ENCODE peak calls at places on chromosome 10, in ten cellular contexts. J, U, R, Y, I, Z, L, Q, O and A are unnamed samples.

GRCh38 chr10:133113146-133113830 is 25.6 kb downstream of the ADGRA1 start:
- DNase-seq in J (no peak), U (no peak), R (no peak), Y (no peak), I (no peak), Z (no peak), L (no peak), Q (no peak), O (no peak), A (no peak)

GRCh38 chr10:65142641-65143435 is 1621.6 kb downstream of the REEP3 start:
- DNase-seq in J (no peak), U (no peak), R (no peak), Y (no peak), I (no peak), Z (no peak), L (peak; percentile 6), Q (no peak), O (no peak), A (no peak)

GRCh38 chr10:108970016-108970415 is 953.3 kb downstream of the XPNPEP1 start:
- DNase-seq in J (peak; percentile 81), U (no peak), R (peak; percentile 42), Y (no peak), I (no peak), Z (no peak), L (no peak), Q (no peak), O (no peak), A (peak; percentile 5)

GRCh38 chr10:111347386-111348005 is 270.7 kb downstream of the ADRA2A start:
- DNase-seq in J (no peak), U (no peak), R (no peak), Y (no peak), I (no peak), Z (no peak), L (no peak), Q (no peak), O (no peak), A (no peak)

GRCh38 chr10:124417846-124418725 is 637 bp downstream of the OAT start:
- DNase-seq in J (peak; percentile 74), U (no peak), R (peak; percentile 68), Y (peak; percentile 83), I (peak; percentile 69), Z (no peak), L (peak; percentile 66), Q (peak; percentile 85), O (peak; percentile 42), A (peak; percentile 63)

GRCh38 chr10:46520381-46520780 is 36.1 kb downstream of the GPRIN2 start:
- DNase-seq in J (no peak), U (no peak), R (no peak), Y (no peak), I (no peak), Z (no peak), L (no peak), Q (peak; percentile 63), O (no peak), A (no peak)

GRCh38 chr10:28801247-28801646 is 123.9 kb downstream of the BAMBI start:
- DNase-seq in J (no peak), U (no peak), R (no peak), Y (no peak), I (no peak), Z (no peak), L (no peak), Q (no peak), O (no peak), A (no peak)

GRCh38 chr10:88198023-88198422 is 334.6 kb downstream of the PTEN start:
- DNase-seq in J (no peak), U (peak; percentile 91), R (no peak), Y (no peak), I (no peak), Z (no peak), L (peak; percentile 83), Q (no peak), O (no peak), A (peak; percentile 36)

GRCh38 chr10:131870831-131871672 is 29.8 kb upstream of the PPP2R2D start:
- DNase-seq in J (no peak), U (no peak), R (no peak), Y (no peak), I (no peak), Z (no peak), L (no peak), Q (peak; percentile 40), O (no peak), A (peak; percentile 28)

GRCh38 chr10:22699976-22700375 is 14.4 kb downstream of the PIP4K2A start:
- DNase-seq in J (no peak), U (no peak), R (no peak), Y (no peak), I (no peak), Z (no peak), L (no peak), Q (no peak), O (no peak), A (no peak)

GRCh38 chr10:22704348-22705341 is 9.7 kb downstream of the PIP4K2A start:
- DNase-seq in J (no peak), U (no peak), R (no peak), Y (no peak), I (no peak), Z (no peak), L (no peak), Q (no peak), O (no peak), A (no peak)

GRCh38 chr10:22701132-22701851 is 13.1 kb downstream of the PIP4K2A start:
- DNase-seq in J (no peak), U (no peak), R (no peak), Y (no peak), I (no peak), Z (no peak), L (no peak), Q (no peak), O (no peak), A (no peak)

GRCh38 chr10:22700489-22700888 is 13.9 kb downstream of the PIP4K2A start:
- DNase-seq in J (no peak), U (no peak), R (no peak), Y (no peak), I (no peak), Z (no peak), L (no peak), Q (no peak), O (no peak), A (no peak)

DNA sequence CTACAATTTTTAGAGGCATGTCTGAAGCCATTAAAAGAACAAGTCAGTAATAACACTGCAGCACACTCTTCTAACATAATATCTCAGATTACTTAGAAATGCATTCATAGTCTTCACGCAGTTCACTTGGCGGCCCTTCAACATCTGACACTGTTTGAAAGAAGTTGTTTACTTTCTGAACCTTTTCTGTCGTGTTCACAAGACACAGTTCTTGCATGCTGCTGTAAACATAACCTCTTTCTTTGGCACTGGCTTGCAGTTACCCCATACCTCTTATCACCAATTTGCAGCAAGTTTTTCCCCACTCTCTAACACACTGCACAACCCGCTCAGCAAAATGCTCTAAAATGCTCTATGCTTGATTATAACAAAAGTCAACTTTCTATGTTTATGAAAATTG is 12.0 kb downstream of the PIP4K2A start:
- DNase-seq in J (no peak), U (no peak), R (peak; percentile 38), Y (no peak), I (no peak), Z (no peak), L (no peak), Q (peak; percentile 76), O (no peak), A (no peak)
- H3K27ac ChIP-seq in J (no peak overlapping the region), U (no peak overlapping the region), R (no peak overlapping the region), Y (no peak overlapping the region), I (no peak overlapping the region), Z (peak overlapping the region; percentile 31), L (no peak overlapping the region), Q (no peak overlapping the region), O (no peak overlapping the region), A (no peak overlapping the region)

GRCh38 chr10:77626266-77626935 is 11.2 kb downstream of the KCNMA1 start:
- DNase-seq in J (no peak), U (no peak), R (peak; percentile 84), Y (no peak), I (no peak), Z (no peak), L (no peak), Q (peak; percentile 21), O (no peak), A (no peak)
- TF ChIP-seq CTCF in J (no peak), U (no peak), R (no peak), Y (no peak), I (no peak), Z (no peak), L (no peak), Q (no peak), O (no peak), A (no peak)

DNA sequence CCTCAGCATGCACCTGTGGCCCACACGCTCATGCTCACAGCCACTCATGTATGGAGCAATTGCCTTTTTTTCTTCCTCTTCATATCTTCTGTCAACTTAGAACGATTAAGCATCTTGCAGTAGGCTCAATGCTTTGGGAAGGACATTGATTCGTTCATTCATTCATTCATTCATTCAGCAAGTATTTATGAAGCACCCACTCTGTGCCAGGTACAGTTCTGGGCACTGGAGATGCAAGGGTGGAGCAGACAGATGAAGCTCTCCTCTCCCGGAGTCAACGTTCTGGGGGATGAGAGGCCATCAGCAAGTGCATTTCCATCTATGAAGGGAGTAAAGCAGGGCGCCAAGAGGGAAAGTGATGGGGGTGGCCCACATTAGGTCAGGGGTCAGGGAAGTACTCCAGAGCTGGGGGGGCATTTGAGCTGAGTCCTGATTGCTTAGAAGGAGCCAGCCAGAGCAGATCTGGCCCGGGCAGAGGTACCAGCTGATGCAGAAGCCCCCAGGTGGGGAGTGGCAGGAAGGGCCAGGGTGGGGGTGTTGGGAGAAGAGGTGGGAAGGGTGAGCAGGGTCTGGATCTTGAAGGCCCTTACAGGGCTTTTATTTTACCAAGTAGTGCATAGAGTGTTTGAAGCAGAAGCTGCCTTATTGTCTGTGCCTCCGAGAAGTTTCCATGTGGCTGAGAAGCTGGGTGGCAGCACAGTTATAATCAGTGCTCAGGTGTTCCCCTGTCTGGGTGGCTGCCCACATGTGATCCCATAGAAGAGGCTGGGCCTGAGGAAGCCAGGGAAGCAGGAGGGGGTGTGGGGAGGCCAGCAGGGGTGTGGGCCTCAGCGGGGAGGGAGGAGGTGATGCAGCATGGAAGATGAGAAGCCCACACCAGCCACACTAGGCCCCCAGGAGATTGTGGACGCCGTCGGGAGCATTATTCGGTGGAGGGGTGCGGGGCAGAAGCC is 36.2 kb downstream of the CHST3 start:
- DNase-seq in J (no peak), U (no peak), R (no peak), Y (no peak), I (no peak), Z (no peak), L (no peak), Q (no peak), O (no peak), A (no peak)
- H3K27ac ChIP-seq in J (no peak overlapping the region), U (no peak overlapping the region), R (no peak overlapping the region), Y (peak overlapping the region; percentile 90), I (peak overlapping the region; percentile 90), Z (peak overlapping the region; percentile 80), L (no peak overlapping the region), Q (peak overlapping the region; percentile 75), O (no peak overlapping the region), A (peak overlapping the region; percentile 96)

GRCh38 chr10:113679463-113680171 is at the start of gene CASP7:
- DNase-seq in J (peak; percentile 96), U (no peak), R (peak; percentile 71), Y (peak; percentile 90), I (peak; percentile 49), Z (peak; percentile 93), L (peak; percentile 75), Q (peak; percentile 90), O (peak; percentile 74), A (peak; percentile 84)
- TF ChIP-seq CTCF in J (peak; percentile 49), U (peak; percentile 64), R (no peak), Y (no peak), I (no peak), Z (no peak), L (no peak), Q (no peak), O (no peak), A (peak; percentile 2)